ENCODE peak calls at places on chromosomes 6 and 20, in four cellular contexts. N, G, A and O are unnamed samples.

GRCh38 chr20:9206486-9206885 is 137.6 kb downstream of the PLCB4 start:
- DNase-seq in N (no peak), G (no peak), A (no peak), O (no peak)

GRCh38 chr6:134117409-134117808 is 65.0 kb upstream of the SLC2A12 start:
- DNase-seq in N (no peak), G (no peak), A (no peak), O (no peak)

GRCh38 chr20:11796041-11796440 is 121.7 kb upstream of the BTBD3 start:
- DNase-seq in N (no peak), G (no peak), A (no peak), O (no peak)

GRCh38 chr20:61023612-61024011 is 228.4 kb upstream of the CDH4 start:
- DNase-seq in N (no peak), G (no peak), A (no peak), O (no peak)

GRCh38 chr20:57449398-57450354 is 58.5 kb downstream of the RBM38 start:
- DNase-seq in N (no peak), G (no peak), A (no peak), O (no peak)

GRCh38 chr20:2691127-2691526 is 1.5 kb upstream of the EBF4 start:
- DNase-seq in N (no peak), G (no peak), A (no peak), O (no peak)

GRCh38 chr6:33761922-33762629 is 15.4 kb upstream of the IP6K3 start:
- DNase-seq in N (peak), G (no peak), A (peak), O (no peak)

GRCh38 chr20:20520776-20521175 is 152.9 kb downstream of the INSM1 start:
- DNase-seq in N (no peak), G (no peak), A (no peak), O (no peak)

GRCh38 chr6:87641065-87641692 is 51.2 kb downstream of the ORC3 start:
- DNase-seq in N (no peak), G (no peak), A (no peak), O (no peak)

GRCh38 chr6:131250121-131250520 is 114.9 kb downstream of the AKAP7 start:
- DNase-seq in N (peak), G (peak), A (no peak), O (no peak)

GRCh38 chr6:74070091-74070490 is 374.1 kb downstream of the CD109 start:
- DNase-seq in N (no peak), G (no peak), A (no peak), O (no peak)

GRCh38 chr6:568085-568484 is 88.8 kb downstream of the HUS1B start:
- DNase-seq in N (no peak), G (no peak), A (no peak), O (no peak)

GRCh38 chr6:49457771-49458170 is 5.3 kb downstream of the MMUT start:
- DNase-seq in N (no peak), G (no peak), A (no peak), O (no peak)

GRCh38 chr6:157075549-157076426 is 247.5 kb downstream of the TMEM242 start:
- DNase-seq in N (no peak), G (no peak), A (no peak), O (no peak)

GRCh38 chr6:97282238-97282725 is 734 bp downstream of the MMS22L start:
- DNase-seq in N (no peak), G (no peak), A (no peak), O (no peak)

GRCh38 chr6:31882344-31882743 is 3.5 kb upstream of the SLC44A4 start:
- DNase-seq in N (no peak), G (no peak), A (no peak), O (no peak)

GRCh38 chr6:17311595-17312311 is 30.6 kb downstream of the RBM24 start:
- DNase-seq in N (no peak), G (no peak), A (no peak), O (no peak)

GRCh38 chr6:56065408-56065807 is 182.0 kb downstream of the COL21A1 start:
- DNase-seq in N (no peak), G (no peak), A (no peak), O (no peak)

GRCh38 chr6:154197176-154197850 is 158.3 kb downstream of the OPRM1 start:
- DNase-seq in N (no peak), G (no peak), A (no peak), O (no peak)

GRCh38 chr6:125742433-125743120 is 6.9 kb upstream of the HEY2 start:
- DNase-seq in N (no peak), G (no peak), A (no peak), O (no peak)

GRCh38 chr20:60459212-60459611 is 501.0 kb downstream of the CDH26 start:
- DNase-seq in N (no peak), G (no peak), A (no peak), O (no peak)

GRCh38 chr20:3648941-3649340 is 14.3 kb downstream of the GFRA4 start:
- DNase-seq in N (no peak), G (no peak), A (no peak), O (no peak)

GRCh38 chr20:2873747-2874041 is 413 bp downstream of the PTPRA start:
- DNase-seq in N (no peak), G (peak), A (peak), O (no peak)

GRCh38 chr6:53294095-53294494 is 54.7 kb downstream of the ELOVL5 start:
- DNase-seq in N (no peak), G (no peak), A (no peak), O (no peak)

GRCh38 chr6:26477431-26477830 is 19.7 kb downstream of the BTN2A1 start:
- DNase-seq in N (no peak), G (no peak), A (no peak), O (no peak)

GRCh38 chr6:33073431-33073871 is at the start of gene HLA-DPA1:
- DNase-seq in N (no peak), G (peak), A (no peak), O (no peak)

DNA sequence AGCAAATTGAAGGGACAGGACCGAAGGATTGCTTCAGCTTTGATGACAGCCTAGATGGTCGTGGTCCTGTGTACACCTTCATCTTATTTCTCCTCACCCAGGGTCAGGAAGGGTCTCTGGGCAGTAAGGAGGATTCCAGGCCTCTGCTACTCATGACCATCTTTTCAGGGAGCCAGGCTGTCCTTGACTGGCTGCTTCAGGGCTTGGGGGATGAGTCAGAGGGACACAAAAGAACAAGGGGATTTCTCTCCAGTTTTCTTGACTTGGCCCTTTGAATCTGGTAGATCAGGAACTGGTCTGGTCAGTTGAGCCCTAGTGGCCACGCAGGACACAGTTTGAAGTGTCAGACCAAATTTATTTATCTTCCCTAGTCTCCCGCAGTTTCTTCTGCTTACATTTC is 402.1 kb upstream of the CHD6 start:
- DNase-seq in N (no peak), G (no peak), A (no peak), O (no peak)
- TF ChIP-seq CTCF in N (no peak), G (no peak), A (no peak), O (no peak)

DNA sequence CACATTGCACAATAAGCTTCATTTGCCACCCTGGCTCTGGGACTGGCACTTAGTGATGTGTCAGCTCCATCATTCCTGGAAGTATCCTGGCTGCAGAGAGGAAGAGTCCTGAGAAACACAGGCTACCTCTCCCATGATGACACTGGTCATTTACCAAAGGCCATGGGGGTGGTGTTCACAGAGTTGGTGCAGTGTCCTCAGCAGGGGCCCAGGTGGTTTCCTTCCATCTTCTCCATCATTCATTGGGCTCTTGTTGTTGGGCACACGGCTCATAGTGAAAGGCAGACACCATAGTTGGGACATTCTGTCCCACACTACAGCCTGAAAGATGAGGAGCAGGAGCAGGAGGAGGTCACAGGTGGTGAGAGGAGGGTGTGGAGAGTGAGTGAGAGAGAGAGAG is 15.8 kb upstream of the CST1 start:
- DNase-seq in N (no peak), G (no peak), A (no peak), O (no peak)
- TF ChIP-seq CTCF in N (no peak), G (no peak), A (no peak), O (no peak)

GRCh38 chr6:5029609-5030008 is 25.8 kb upstream of the RPP40 start:
- DNase-seq in N (no peak), G (no peak), A (no peak), O (no peak)

GRCh38 chr6:5028301-5028700 is 24.5 kb upstream of the RPP40 start:
- DNase-seq in N (no peak), G (no peak), A (no peak), O (no peak)

GRCh38 chr6:5028921-5029320 is 25.1 kb upstream of the RPP40 start:
- DNase-seq in N (no peak), G (no peak), A (no peak), O (no peak)

GRCh38 chr6:5023923-5024322 is 20.1 kb upstream of the RPP40 start:
- DNase-seq in N (no peak), G (no peak), A (no peak), O (no peak)

DNA sequence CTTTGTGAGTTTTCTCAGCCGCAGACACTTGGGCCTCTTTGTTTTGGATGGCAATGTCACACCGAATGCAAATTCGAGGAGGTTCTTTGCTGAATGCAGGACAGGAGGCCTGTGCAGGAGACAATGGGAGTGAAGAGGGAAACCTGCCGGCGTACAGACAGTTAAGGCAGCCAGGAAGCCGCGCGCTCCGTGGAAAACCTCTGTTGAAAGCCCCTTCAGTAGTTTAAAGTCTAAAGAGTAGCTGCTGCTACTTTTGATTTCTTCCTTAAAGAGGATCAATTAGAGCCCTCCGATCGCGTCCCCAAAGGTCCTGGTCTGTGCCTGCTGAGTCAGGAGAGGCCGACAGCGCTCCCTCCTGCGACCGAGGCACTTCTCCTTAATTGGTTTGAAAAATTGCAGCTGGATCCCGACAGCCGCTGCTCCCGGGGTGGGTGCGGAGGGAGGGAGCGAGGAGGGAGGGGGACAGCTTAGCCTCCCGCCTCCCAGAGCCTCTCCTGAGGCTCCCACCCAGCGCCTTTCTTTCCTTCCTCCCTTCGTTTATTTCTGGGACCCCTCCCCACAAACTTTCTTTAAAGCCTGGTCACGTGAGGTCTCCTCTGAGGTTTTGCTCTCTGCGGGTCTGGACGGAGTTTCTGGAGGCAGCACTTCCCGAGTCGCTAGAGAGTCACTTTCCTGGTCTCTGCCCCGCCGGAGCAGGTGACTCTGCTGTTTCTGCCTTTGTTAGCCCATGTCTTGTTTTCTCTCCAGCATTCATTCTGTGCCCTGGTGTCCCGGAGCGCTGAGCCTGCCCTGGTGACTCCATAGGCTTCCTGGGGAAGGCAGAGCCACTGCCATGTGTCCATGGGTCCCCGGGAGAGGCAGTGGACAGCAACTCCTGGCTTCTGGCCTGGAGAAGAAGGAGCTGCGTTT is 22.3 kb upstream of the RPP40 start:
- DNase-seq in N (no peak), G (peak), A (no peak), O (no peak)
- TF ChIP-seq CTCF in N (no peak), G (no peak), A (no peak), O (peak)

DNA sequence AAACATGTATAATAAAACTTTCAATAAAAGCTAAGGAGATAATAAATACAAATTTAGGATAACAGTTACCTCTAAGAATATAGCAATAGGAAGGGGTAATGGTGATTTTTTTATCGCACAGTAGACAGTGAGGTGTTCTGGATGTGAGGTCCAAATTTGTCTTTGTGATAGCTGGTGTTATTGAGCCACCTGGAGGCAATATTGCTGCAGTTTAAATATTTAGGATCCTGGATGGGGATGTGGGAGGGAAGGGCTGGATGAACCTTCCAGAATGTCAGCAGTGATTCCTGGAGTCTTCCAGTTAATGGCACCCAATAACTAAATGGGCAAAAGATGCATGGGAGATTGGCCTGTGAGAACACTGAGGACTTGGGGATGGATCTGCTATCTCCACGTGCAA is 13.9 kb downstream of the DEFB123 start:
- DNase-seq in N (no peak), G (no peak), A (no peak), O (no peak)
- TF ChIP-seq CTCF in N (no peak), G (no peak), A (no peak), O (no peak)

DNA sequence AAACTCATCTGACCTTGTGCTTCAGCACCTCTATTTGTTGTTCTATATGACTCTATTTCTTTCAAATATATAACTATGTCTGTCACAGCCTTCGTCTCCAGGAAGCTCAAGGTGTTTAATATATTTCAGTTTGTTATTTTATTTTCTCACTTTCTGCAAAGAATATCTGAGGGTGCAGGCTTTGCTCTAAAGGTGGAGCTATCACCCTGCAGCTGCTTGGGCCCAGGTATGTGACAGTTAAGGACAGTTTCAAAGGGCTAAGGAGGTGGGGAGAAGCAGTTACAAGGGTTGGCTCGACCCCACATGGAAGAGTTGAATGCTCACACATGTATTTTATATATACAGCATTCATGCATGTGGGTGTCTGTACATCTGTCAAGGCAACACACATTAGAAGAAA is 405.6 kb downstream of the BTBD9 start:
- DNase-seq in N (no peak), G (no peak), A (no peak), O (no peak)
- TF ChIP-seq CTCF in N (no peak), G (no peak), A (no peak), O (no peak)

DNA sequence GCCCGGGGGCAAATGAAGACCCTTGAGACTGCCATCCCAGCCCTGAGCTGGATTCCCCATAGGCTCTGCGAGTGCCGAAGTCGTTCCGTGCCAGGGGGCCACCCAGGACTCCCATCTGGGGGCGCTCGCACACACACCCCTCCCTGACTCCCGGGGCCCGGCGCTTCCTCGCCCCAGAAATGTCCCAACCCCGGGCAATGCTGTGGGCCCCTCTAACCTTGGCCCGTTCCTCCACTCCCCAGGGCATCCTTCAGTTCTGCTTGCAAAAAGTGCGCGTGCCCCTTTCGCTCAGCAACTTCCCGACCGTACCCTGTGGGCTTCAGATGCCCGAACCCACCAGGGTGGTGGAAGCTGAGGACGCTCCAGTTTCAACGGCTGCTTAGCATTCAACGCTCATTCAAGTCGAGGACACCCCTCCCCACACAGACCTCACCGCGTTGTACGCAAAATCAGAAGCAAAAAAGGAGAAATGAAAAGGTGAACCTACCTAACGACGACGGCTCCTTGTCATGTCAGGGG is 25.4 kb downstream of the RIPOR2 start:
- DNase-seq in N (no peak), G (no peak), A (no peak), O (no peak)
- TF ChIP-seq CTCF in N (no peak), G (no peak), A (peak), O (no peak)

GRCh38 chr6:127854009-127854408 is 46.8 kb downstream of the THEMIS start:
- DNase-seq in N (no peak), G (no peak), A (no peak), O (no peak)

GRCh38 chr6:127859956-127860355 is 40.9 kb downstream of the THEMIS start:
- DNase-seq in N (no peak), G (no peak), A (no peak), O (no peak)

GRCh38 chr6:127858992-127859391 is 41.9 kb downstream of the THEMIS start:
- DNase-seq in N (no peak), G (no peak), A (no peak), O (no peak)

GRCh38 chr6:127857051-127857637 is 43.7 kb downstream of the THEMIS start:
- DNase-seq in N (no peak), G (no peak), A (no peak), O (no peak)

GRCh38 chr6:127855542-127856159 is 45.2 kb downstream of the THEMIS start:
- DNase-seq in N (no peak), G (no peak), A (peak), O (no peak)
- TF ChIP-seq CTCF in N (no peak), G (peak), A (peak), O (peak)

DNA sequence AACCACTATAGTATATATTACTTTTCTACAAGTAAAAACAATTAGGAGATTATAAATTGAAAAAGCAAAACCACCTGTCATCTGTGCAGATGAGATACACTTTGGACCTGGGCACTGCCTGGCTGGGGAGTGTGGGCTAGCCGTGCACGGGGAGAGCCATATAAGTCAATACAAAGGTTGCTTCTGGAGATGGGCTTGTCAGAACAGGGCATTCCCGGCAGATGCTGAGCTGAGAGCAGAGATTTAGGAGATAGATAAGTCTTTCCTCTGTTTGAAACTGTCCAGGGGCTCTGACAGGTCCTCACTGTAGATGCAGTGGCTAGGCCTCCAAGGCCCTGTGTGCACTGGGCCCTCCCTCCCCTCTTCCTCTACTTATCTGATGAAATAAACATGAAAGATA is 34.5 kb downstream of the CD164 start:
- DNase-seq in N (no peak), G (no peak), A (no peak), O (no peak)
- TF ChIP-seq CTCF in N (no peak), G (no peak), A (no peak), O (no peak)